ENCODE peak calls at places on chromosomes 12 and 14, in five cellular contexts. R is activated gamma-delta T cell treated with anti-CD3 and anti-CD28 coated beads, Interleukin-2, amount 50 U/mL, for 16 hours; A is HS-5; H is pancreas; Q is NB4. F is an unnamed sample.

GRCh38 chr12:75270157-75270556 is 60.0 kb downstream of the CAPS2 start:
- DNase-seq in H (no peak), R (no peak), Q (peak), A (no peak), F (no peak)

GRCh38 chr12:131919051-131919347 is 10.1 kb upstream of the PUS1 start:
- DNase-seq in R (no peak), H (no peak), Q (no peak), A (no peak), F (no peak)

GRCh38 chr14:51478241-51478640 is 173.5 kb upstream of the FRMD6 start:
- DNase-seq in Q (no peak), A (no peak), H (no peak), R (no peak), F (no peak)

GRCh38 chr12:90953956-90954421 is 987 bp downstream of the CCER1 start:
- DNase-seq in H (peak), Q (peak), R (no peak), A (no peak), F (peak)

GRCh38 chr14:89340200-89340667 is 76.8 kb downstream of the FOXN3 start:
- DNase-seq in H (no peak), R (no peak), A (no peak), Q (peak), F (no peak)

GRCh38 chr12:128820253-128820652 is 3.5 kb downstream of the SLC15A4 start:
- DNase-seq in Q (no peak), H (no peak), A (no peak), R (no peak), F (no peak)

GRCh38 chr12:92619730-92620684 is 82.8 kb upstream of the PLEKHG7 start:
- DNase-seq in A (no peak), R (no peak), Q (no peak), H (no peak), F (no peak)

GRCh38 chr12:12608557-12608957 is 3.1 kb upstream of the CREBL2 start:
- DNase-seq in H (no peak), A (no peak), R (no peak), Q (peak), F (peak)

GRCh38 chr12:102645968-102646367 is 165.6 kb upstream of the IGF1 start:
- DNase-seq in H (no peak), R (no peak), Q (no peak), A (no peak), F (no peak)

GRCh38 chr14:85536835-85537195 is 6.9 kb downstream of the FLRT2 start:
- DNase-seq in R (no peak), A (no peak), H (no peak), Q (no peak), F (no peak)

GRCh38 chr14:51554339-51554920 is 97.3 kb upstream of the FRMD6 start:
- DNase-seq in R (no peak), Q (no peak), A (peak), H (no peak), F (no peak)

GRCh38 chr12:94172973-94173372 is 24.6 kb downstream of the PLXNC1 start:
- DNase-seq in Q (peak), R (no peak), H (no peak), A (peak), F (no peak)

GRCh38 chr14:69270795-69271708 is 11.1 kb downstream of the GALNT16 start:
- DNase-seq in H (no peak), Q (no peak), R (no peak), A (no peak), F (no peak)

GRCh38 chr12:80269953-80270552 is 170.7 kb downstream of the OTOGL start:
- DNase-seq in H (peak), A (peak), R (no peak), Q (peak), F (peak)

GRCh38 chr12:101792046-101792931 is 38.5 kb downstream of the GNPTAB start:
- DNase-seq in H (no peak), R (no peak), A (no peak), Q (no peak), F (no peak)

GRCh38 chr14:72786377-72787350 is 107.2 kb downstream of the DPF3 start:
- DNase-seq in H (no peak), A (no peak), R (no peak), Q (no peak), F (no peak)

GRCh38 chr12:106179086-106179485 is 40.3 kb upstream of the NUAK1 start:
- DNase-seq in Q (no peak), H (no peak), R (no peak), A (no peak), F (no peak)

GRCh38 chr14:23514009-23514962 is 37.3 kb downstream of the ZFHX2 start:
- DNase-seq in R (no peak), Q (no peak), A (no peak), H (no peak), F (no peak)

GRCh38 chr12:42978718-42979117 is 389.2 kb upstream of the PRICKLE1 start:
- DNase-seq in Q (no peak), A (no peak), R (no peak), H (no peak), F (no peak)

GRCh38 chr12:53326460-53327185 is 5.2 kb upstream of the AAAS start:
- DNase-seq in Q (no peak), R (no peak), A (no peak), H (no peak), F (no peak)

GRCh38 chr14:63134801-63135200 is 69.4 kb upstream of the RHOJ start:
- DNase-seq in H (no peak), R (no peak), A (no peak), Q (peak), F (peak)

GRCh38 chr12:28340261-28340660 is 150.0 kb downstream of the CCDC91 start:
- DNase-seq in Q (no peak), A (peak), R (no peak), H (no peak), F (no peak)

GRCh38 chr12:15848606-15849005 is 33.6 kb upstream of the STRAP start:
- DNase-seq in R (no peak), Q (no peak), H (no peak), A (no peak), F (no peak)

GRCh38 chr12:94704452-94704871 is 54.1 kb upstream of the TMCC3 start:
- DNase-seq in A (no peak), Q (no peak), R (no peak), H (peak), F (no peak)

GRCh38 chr14:30115756-30116155 is 188.1 kb upstream of the PRKD1 start:
- DNase-seq in A (no peak), Q (no peak), R (no peak), H (no peak), F (no peak)

GRCh38 chr12:101557092-101557491 is 37.7 kb upstream of the MYBPC1 start:
- DNase-seq in A (no peak), Q (no peak), R (no peak), H (no peak), F (no peak)

GRCh38 chr12:20040844-20041243 is 327.5 kb upstream of the PDE3A start:
- DNase-seq in H (no peak), A (no peak), Q (no peak), R (no peak), F (no peak)

GRCh38 chr14:93059917-93060545 is 55.7 kb downstream of the ITPK1 start:
- DNase-seq in R (no peak), H (no peak), Q (peak), A (no peak), F (no peak)

GRCh38 chr12:53051058-53051880 is 1.4 kb downstream of the TNS2 start:
- DNase-seq in H (peak), Q (peak), R (no peak), A (no peak), F (peak)

GRCh38 chr12:46382974-46383653 is 10.5 kb upstream of the SLC38A2 start:
- DNase-seq in Q (peak), H (peak), R (peak), A (peak), F (peak)

GRCh38 chr14:50254248-50254647 is 22.9 kb upstream of the SOS2 start:
- DNase-seq in R (no peak), Q (no peak), H (no peak), A (no peak), F (no peak)

GRCh38 chr12:106873983-106874382 is 81.7 kb upstream of the TMEM263 start:
- DNase-seq in R (no peak), A (no peak), H (no peak), Q (no peak), F (no peak)

GRCh38 chr14:73935666-73936065 is 14.2 kb downstream of the FAM161B start:
- DNase-seq in Q (no peak), A (no peak), H (no peak), R (no peak), F (peak)